ENCODE peak calls at places on chromosome 6, in four cellular contexts. E is CD8-positive, alpha-beta T cell; A is fibroblast of lung; Q is kidney. W is an unnamed sample. For H3K4me1, the result is how much of the 10 kb centered on the place peaks cover.

GRCh38 chr6:73803562-73804221 is 107.7 kb downstream of the CD109 start:
- DNase-seq in E (no peak), A (peak), Q (no peak), W (peak)

GRCh38 chr6:112879920-112880413 is 532.8 kb downstream of the RFPL4B start:
- DNase-seq in E (no peak), A (no peak), Q (peak), W (peak)

GRCh38 chr6:6916598-6916997 is 191.2 kb upstream of the RREB1 start:
- DNase-seq in E (no peak), A (no peak), Q (no peak), W (no peak)

GRCh38 chr6:11766589-11767450 is 11.8 kb downstream of the ADTRP start:
- DNase-seq in E (no peak), A (peak), Q (no peak), W (no peak)

GRCh38 chr6:41371461-41371991 is 36.1 kb downstream of the NCR2 start:
- DNase-seq in E (no peak), A (peak), Q (peak), W (no peak)

GRCh38 chr6:90374201-90374600 is 77.6 kb upstream of the BACH2 start:
- DNase-seq in E (no peak), A (no peak), Q (no peak), W (no peak)

GRCh38 chr6:156779206-156780116 is 2.3 kb downstream of the ARID1B start:
- DNase-seq in E (peak), A (no peak), Q (peak), W (peak)

GRCh38 chr6:117491916-117492315 is 9.4 kb downstream of the DCBLD1 start:
- DNase-seq in E (no peak), A (peak), Q (no peak), W (no peak)

GRCh38 chr6:21132856-21133610 is 460.5 kb upstream of the SOX4 start:
- DNase-seq in E (no peak), A (peak), Q (no peak), W (no peak)

GRCh38 chr6:116992546-116992945 is 115.5 kb downstream of the RFX6 start:
- DNase-seq in E (no peak), A (no peak), Q (no peak), W (no peak)

GRCh38 chr6:56866917-56867522 is 87.9 kb upstream of the BEND6 start:
- DNase-seq in E (no peak), A (peak), Q (no peak), W (no peak)

GRCh38 chr6:45473121-45473967 is 95.6 kb upstream of the SUPT3H start:
- DNase-seq in E (no peak), A (no peak), Q (no peak), W (no peak)

GRCh38 chr6:6758546-6758914 is 170.0 kb downstream of the LY86 start:
- DNase-seq in E (no peak), A (no peak), Q (no peak), W (no peak)

GRCh38 chr6:155881845-155882526 is 426.3 kb upstream of the NOX3 start:
- DNase-seq in E (no peak), A (no peak), Q (no peak), W (no peak)

GRCh38 chr6:69732045-69732444 is 64.8 kb downstream of the LMBRD1 start:
- DNase-seq in E (no peak), A (no peak), Q (no peak), W (no peak)

GRCh38 chr6:154606457-154606856 is 96.0 kb upstream of the CNKSR3 start:
- DNase-seq in E (no peak), A (no peak), Q (no peak), W (no peak)

GRCh38 chr6:9620263-9620662 is 794.6 kb downstream of the TFAP2A start:
- DNase-seq in E (no peak), A (no peak), Q (no peak), W (no peak)

GRCh38 chr6:31172973-31173384 is 2.5 kb upstream of the POU5F1 start:
- DNase-seq in E (no peak), A (no peak), Q (no peak), W (no peak)

GRCh38 chr6:123415844-123416468 is 220.8 kb downstream of the TRDN start:
- DNase-seq in E (no peak), A (peak), Q (no peak), W (peak)

GRCh38 chr6:36917541-36918193 is 31.9 kb downstream of the C6orf89 start:
- DNase-seq in E (no peak), A (peak), Q (no peak), W (no peak)

GRCh38 chr6:33183071-33183683 is 9.1 kb downstream of the COL11A2 start:
- DNase-seq in E (peak), A (no peak), Q (no peak), W (no peak)

GRCh38 chr6:33621396-33622388 is 570 bp downstream of the ITPR3 start:
- DNase-seq in E (peak), A (no peak), Q (peak), W (no peak)

GRCh38 chr6:46491201-46491788 is at the start of gene RCAN2:
- DNase-seq in E (peak), A (peak), Q (peak), W (peak)

GRCh38 chr6:30490031-30490876 is 945 bp downstream of the HLA-E start:
- DNase-seq in E (peak), A (peak), Q (peak), W (peak)

GRCh38 chr6:136323431-136324112 is 33.9 kb upstream of the BCLAF1 start:
- DNase-seq in E (no peak), A (peak), Q (no peak), W (no peak)

GRCh38 chr6:149934249-149935156 is 7.3 kb upstream of the ULBP2 start:
- DNase-seq in E (peak), A (peak), Q (peak), W (peak)

GRCh38 chr6:89597988-89598387 is 40.6 kb downstream of the LYRM2 start:
- DNase-seq in E (no peak), A (peak), Q (no peak), W (no peak)

GRCh38 chr6:108989700-108990099 is 104.9 kb downstream of the SESN1 start:
- DNase-seq in E (no peak), A (no peak), Q (no peak), W (no peak)

GRCh38 chr6:27279513-27280063 is 32.1 kb downstream of the PRSS16 start:
- DNase-seq in E (no peak), A (no peak), Q (no peak), W (no peak)

GRCh38 chr6:117960906-117961700 is 54.0 kb downstream of the SLC35F1 start:
- DNase-seq in E (no peak), A (no peak), Q (no peak), W (no peak)

GRCh38 chr6:24547243-24547642 is 52.5 kb downstream of the ALDH5A1 start:
- DNase-seq in E (peak), A (no peak), Q (no peak), W (peak)

DNA sequence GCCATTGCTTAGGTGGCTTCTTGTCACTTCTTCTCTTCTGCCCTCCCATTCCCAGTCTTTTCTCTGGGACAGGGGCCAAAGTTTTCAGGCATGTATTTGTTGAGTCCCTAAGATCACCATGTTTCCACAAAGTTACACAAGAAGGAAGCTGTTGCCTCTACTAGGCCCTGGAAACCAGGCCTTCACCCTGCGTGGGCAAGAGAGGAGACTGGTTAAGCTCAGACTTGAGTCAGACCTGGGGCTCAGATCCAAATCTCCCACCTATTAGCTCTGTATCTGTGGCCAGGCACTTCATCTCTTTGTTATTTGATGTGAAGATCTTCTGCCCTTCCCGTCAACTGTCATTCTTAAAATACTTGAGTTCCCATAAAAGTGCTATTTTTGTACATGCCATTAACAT is 154.6 kb downstream of the SASH1 start:
- DNase-seq in E (no peak), A (peak), Q (no peak), W (no peak)
- H3K4me1 ChIP-seq in E (under half), A (under half), Q (under half), W (under half)

GRCh38 chr6:110886555-110887167 is 12.1 kb downstream of the AMD1 start:
- DNase-seq in E (no peak), A (no peak), Q (no peak), W (no peak)
- H3K4me1 ChIP-seq in E (half or more), A (under half), Q (under half), W (under half)

GRCh38 chr6:39850897-39851296 is 58.7 kb downstream of the DAAM2 start:
- DNase-seq in E (no peak), A (no peak), Q (no peak), W (no peak)

GRCh38 chr6:39853604-39854003 is 61.4 kb downstream of the DAAM2 start:
- DNase-seq in E (no peak), A (no peak), Q (no peak), W (no peak)

GRCh38 chr6:39849228-39849627 is 57.1 kb downstream of the DAAM2 start:
- DNase-seq in E (no peak), A (no peak), Q (no peak), W (no peak)

GRCh38 chr6:39849764-39850163 is 57.6 kb downstream of the DAAM2 start:
- DNase-seq in E (no peak), A (no peak), Q (no peak), W (no peak)

GRCh38 chr6:39852324-39852723 is 60.1 kb downstream of the DAAM2 start:
- DNase-seq in E (no peak), A (no peak), Q (no peak), W (no peak)
- H3K4me1 ChIP-seq in E (under half), A (under half), Q (under half), W (under half)

DNA sequence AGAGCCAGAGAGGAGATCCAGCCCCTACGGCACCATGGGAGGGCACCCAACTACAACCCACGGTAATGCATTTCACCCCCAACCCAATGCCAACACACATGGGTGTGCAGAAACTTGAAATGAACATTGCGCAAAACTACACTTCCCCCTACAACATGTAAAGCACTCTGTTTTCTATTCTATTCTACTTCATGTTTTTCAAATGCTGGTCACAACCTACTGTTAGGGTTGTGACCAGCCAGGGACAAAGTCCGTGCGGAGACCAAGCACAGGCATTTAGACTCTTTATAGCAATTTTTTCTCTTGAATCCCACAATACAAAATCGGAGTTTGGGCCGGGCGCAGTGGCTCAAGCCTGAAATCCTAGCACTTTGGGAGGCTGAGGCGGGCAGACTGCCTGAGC is 90.6 kb downstream of the MRPL14 start:
- DNase-seq in E (no peak), A (no peak), Q (peak), W (no peak)
- H3K4me1 ChIP-seq in E (under half), A (under half), Q (under half), W (under half)

GRCh38 chr6:13435477-13435876 is 51.9 kb downstream of the GFOD1 start:
- DNase-seq in E (no peak), A (no peak), Q (no peak), W (no peak)
- H3K4me1 ChIP-seq in E (under half), A (under half), Q (under half), W (under half)

DNA sequence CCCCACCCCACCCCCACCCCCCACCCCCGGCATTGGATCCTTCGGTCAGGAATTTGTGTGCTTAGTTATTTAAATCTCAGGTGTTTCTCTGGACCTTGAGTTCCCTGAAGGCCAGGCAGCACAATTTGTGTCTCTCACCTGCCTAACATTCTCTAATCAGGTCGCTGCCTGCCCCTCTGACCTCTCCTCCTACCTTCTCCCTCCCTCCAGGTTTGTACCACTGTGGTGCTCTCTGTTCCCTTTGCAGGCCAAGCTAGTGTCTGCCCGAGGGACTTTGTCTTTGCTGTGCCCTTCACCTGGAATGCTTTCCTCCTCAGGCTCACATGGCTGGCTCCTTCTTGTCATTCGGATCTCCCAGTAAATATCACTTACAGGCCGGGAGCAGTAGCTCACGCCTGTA is 131.4 kb upstream of the SLC2A12 start:
- DNase-seq in E (no peak), A (no peak), Q (no peak), W (no peak)
- H3K4me1 ChIP-seq in E (under half), A (under half), Q (under half), W (under half)

DNA sequence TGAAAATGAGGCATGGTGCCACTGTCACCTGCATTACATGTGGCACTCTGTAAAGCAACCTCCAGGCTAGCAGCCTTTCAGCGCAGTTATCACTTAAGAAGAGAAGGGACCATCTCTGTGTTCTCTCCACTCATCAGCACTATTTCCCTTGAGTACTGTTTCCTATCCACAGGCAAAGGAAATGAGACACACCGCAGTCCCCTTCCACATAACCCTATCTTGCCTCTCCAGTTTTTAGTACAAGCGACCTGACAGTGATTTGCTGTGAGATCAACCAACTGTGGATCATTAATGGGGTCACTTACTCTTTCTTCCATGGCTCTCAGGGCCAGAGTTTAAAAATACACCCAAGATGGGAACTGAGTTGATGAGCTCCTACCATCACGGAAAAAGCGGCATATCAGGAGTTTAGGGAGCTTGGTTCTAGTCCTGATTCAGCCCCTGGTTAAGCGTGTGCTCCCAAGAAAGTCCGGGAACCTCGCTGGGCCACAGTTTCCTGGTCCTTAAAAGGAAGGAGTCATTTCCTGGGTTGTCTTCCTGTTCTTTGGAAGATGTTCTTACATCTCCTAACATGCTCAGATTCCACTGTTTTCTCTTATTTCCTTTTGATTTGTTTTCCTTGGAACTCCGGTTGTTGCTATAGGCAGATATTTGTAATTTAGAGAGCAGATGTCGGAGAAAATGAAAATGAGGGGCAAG is 27.3 kb downstream of the PRDM1 start:
- DNase-seq in E (no peak), A (no peak), Q (no peak), W (no peak)
- H3K4me1 ChIP-seq in E (half or more), A (under half), Q (under half), W (under half)

DNA sequence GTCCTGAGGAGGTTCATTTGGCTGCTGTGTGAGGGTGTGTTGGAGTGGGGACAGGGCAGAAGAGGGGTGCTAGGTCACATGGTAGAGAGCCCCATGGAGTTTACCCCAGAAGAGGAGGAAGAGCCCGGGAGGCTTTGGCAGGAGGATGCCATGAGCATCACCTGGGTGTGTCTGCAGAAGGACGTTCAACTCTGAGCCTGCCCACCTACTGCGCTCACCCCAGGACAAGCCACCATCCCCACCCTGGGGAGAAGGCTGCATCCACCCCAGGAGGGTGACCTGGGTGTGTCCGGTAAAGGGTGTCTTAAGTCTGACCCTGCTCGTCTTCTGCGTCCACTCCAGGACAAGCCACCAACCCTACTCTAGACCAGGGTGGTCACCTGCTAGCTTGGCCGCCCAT is 8.5 kb upstream of the RPS6KA2 start:
- DNase-seq in E (no peak), A (no peak), Q (no peak), W (no peak)
- H3K4me1 ChIP-seq in E (under half), A (under half), Q (under half), W (under half)

GRCh38 chr6:44061375-44062104 is 65.7 kb downstream of the MRPL14 start:
- DNase-seq in E (no peak), A (peak), Q (no peak), W (no peak)

GRCh38 chr6:44062105-44062770 is 65.0 kb downstream of the MRPL14 start:
- DNase-seq in E (no peak), A (no peak), Q (no peak), W (no peak)

GRCh38 chr6:44063561-44064059 is 63.6 kb downstream of the MRPL14 start:
- DNase-seq in E (no peak), A (no peak), Q (no peak), W (no peak)

GRCh38 chr6:44064089-44064947 is 62.9 kb downstream of the MRPL14 start:
- DNase-seq in E (no peak), A (peak), Q (no peak), W (no peak)

DNA sequence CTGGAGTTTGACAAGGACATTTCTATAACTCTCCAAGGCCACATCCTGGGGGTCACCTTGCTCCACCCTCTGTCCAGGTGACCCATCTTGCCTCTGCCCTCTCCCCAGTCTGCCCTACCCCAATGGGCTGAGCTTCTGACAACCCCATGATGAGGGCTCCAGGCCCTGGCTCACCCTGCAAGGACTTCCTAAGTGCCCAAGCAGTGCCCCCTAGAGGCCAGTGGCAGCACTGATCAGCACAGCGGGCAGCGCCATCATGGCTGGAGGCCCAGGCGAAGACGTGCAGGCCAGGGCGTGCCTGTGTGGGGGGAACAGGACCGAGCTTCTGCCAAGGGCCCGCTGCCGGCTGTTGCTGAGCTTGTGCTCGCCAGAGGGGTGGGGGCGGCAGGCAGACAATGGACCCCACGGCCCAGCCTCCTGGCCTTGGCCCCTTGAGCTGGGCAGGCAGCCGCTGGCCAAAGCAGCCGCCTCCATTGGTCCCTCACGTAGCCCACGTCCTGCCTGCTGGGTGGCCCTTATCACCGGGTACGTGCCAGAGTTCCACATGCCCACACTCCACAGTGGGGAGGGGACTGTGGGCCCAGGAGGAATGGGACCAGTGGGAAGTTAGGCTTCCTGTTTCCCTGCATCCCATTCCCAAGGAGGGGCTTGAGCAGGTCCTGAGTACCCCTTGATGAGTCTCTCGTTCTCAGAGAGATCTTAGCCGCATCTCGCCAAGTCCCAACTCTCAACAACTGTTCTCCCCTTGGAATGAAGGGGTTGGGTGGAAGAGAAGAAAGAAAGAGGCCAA is 64.3 kb downstream of the MRPL14 start:
- DNase-seq in E (no peak), A (no peak), Q (no peak), W (peak)
- H3K4me1 ChIP-seq in E (under half), A (half or more), Q (under half), W (under half)